ENCODE peak calls at places on chromosomes 5 and 9, in eight cellular contexts. One of them, this sample, is unnamed.

GRCh38 chr5:125083932-125084331 is 337.5 kb upstream of the ZNF608 start:
- DNase-seq in GM06990: no peak
- DNase-seq in gastrocnemius medialis: no peak
- DNase-seq in stimulated activated CD4-positive, alpha-beta T cell treated with anti-CD3 and anti-CD28 coated beads, Interleukin-2, amount 100 ng/mL, for 48 hours: no peak
- DNase-seq in CD8-positive, alpha-beta memory T cell: no peak
- DNase-seq in GM04503: peak; percentile 79
- DNase-seq in uterus: no peak
- DNase-seq in activated naive CD4-positive, alpha-beta T cell treated with Interleukin-2 at 50 U/mL for 16 hours: no peak
- DNase-seq in this sample: no peak

GRCh38 chr9:28203036-28203435 is 629.8 kb upstream of the C9orf72 start:
- DNase-seq in GM06990: no peak
- DNase-seq in gastrocnemius medialis: no peak
- DNase-seq in stimulated activated CD4-positive, alpha-beta T cell treated with anti-CD3 and anti-CD28 coated beads, Interleukin-2, amount 100 ng/mL, for 48 hours: no peak
- DNase-seq in CD8-positive, alpha-beta memory T cell: no peak
- DNase-seq in GM04503: no peak
- DNase-seq in uterus: no peak
- DNase-seq in activated naive CD4-positive, alpha-beta T cell treated with Interleukin-2 at 50 U/mL for 16 hours: no peak
- DNase-seq in this sample: no peak

GRCh38 chr5:57650360-57651069 is 167.9 kb upstream of the ACTBL2 start:
- DNase-seq in GM06990: peak; percentile 11
- DNase-seq in gastrocnemius medialis: no peak
- DNase-seq in stimulated activated CD4-positive, alpha-beta T cell treated with anti-CD3 and anti-CD28 coated beads, Interleukin-2, amount 100 ng/mL, for 48 hours: peak; percentile 6
- DNase-seq in CD8-positive, alpha-beta memory T cell: no peak
- DNase-seq in GM04503: peak; percentile 14
- DNase-seq in uterus: no peak
- DNase-seq in activated naive CD4-positive, alpha-beta T cell treated with Interleukin-2 at 50 U/mL for 16 hours: no peak
- DNase-seq in this sample: no peak

GRCh38 chr9:134386951-134387831 is 60.9 kb downstream of the RXRA start:
- DNase-seq in GM06990: no peak
- DNase-seq in gastrocnemius medialis: no peak
- DNase-seq in stimulated activated CD4-positive, alpha-beta T cell treated with anti-CD3 and anti-CD28 coated beads, Interleukin-2, amount 100 ng/mL, for 48 hours: no peak
- DNase-seq in CD8-positive, alpha-beta memory T cell: no peak
- DNase-seq in GM04503: no peak
- DNase-seq in uterus: no peak
- DNase-seq in activated naive CD4-positive, alpha-beta T cell treated with Interleukin-2 at 50 U/mL for 16 hours: no peak
- DNase-seq in this sample: no peak

GRCh38 chr5:122153230-122153629 is 23.9 kb downstream of the ZNF474 start:
- DNase-seq in GM06990: no peak
- DNase-seq in gastrocnemius medialis: no peak
- DNase-seq in stimulated activated CD4-positive, alpha-beta T cell treated with anti-CD3 and anti-CD28 coated beads, Interleukin-2, amount 100 ng/mL, for 48 hours: no peak
- DNase-seq in CD8-positive, alpha-beta memory T cell: no peak
- DNase-seq in GM04503: peak; percentile 93
- DNase-seq in uterus: no peak
- DNase-seq in activated naive CD4-positive, alpha-beta T cell treated with Interleukin-2 at 50 U/mL for 16 hours: no peak
- DNase-seq in this sample: no peak

GRCh38 chr9:122941560-122942234 is 877 bp downstream of the RABGAP1 start:
- DNase-seq in GM06990: no peak
- DNase-seq in gastrocnemius medialis: no peak
- DNase-seq in stimulated activated CD4-positive, alpha-beta T cell treated with anti-CD3 and anti-CD28 coated beads, Interleukin-2, amount 100 ng/mL, for 48 hours: no peak
- DNase-seq in CD8-positive, alpha-beta memory T cell: no peak
- DNase-seq in GM04503: no peak
- DNase-seq in uterus: no peak
- DNase-seq in activated naive CD4-positive, alpha-beta T cell treated with Interleukin-2 at 50 U/mL for 16 hours: no peak
- DNase-seq in this sample: no peak

GRCh38 chr5:56532411-56532935 is 282.9 kb upstream of the MAP3K1 start:
- DNase-seq in GM06990: no peak
- DNase-seq in gastrocnemius medialis: no peak
- DNase-seq in stimulated activated CD4-positive, alpha-beta T cell treated with anti-CD3 and anti-CD28 coated beads, Interleukin-2, amount 100 ng/mL, for 48 hours: no peak
- DNase-seq in CD8-positive, alpha-beta memory T cell: no peak
- DNase-seq in GM04503: no peak
- DNase-seq in uterus: no peak
- DNase-seq in activated naive CD4-positive, alpha-beta T cell treated with Interleukin-2 at 50 U/mL for 16 hours: no peak
- DNase-seq in this sample: no peak

GRCh38 chr5:52943285-52943684 is 45.9 kb upstream of the ITGA2 start:
- DNase-seq in GM06990: no peak
- DNase-seq in gastrocnemius medialis: no peak
- DNase-seq in stimulated activated CD4-positive, alpha-beta T cell treated with anti-CD3 and anti-CD28 coated beads, Interleukin-2, amount 100 ng/mL, for 48 hours: no peak
- DNase-seq in CD8-positive, alpha-beta memory T cell: no peak
- DNase-seq in GM04503: no peak
- DNase-seq in uterus: no peak
- DNase-seq in activated naive CD4-positive, alpha-beta T cell treated with Interleukin-2 at 50 U/mL for 16 hours: no peak
- DNase-seq in this sample: no peak

GRCh38 chr9:33416996-33417395 is 14.6 kb upstream of the AQP7 start:
- DNase-seq in GM06990: no peak
- DNase-seq in gastrocnemius medialis: no peak
- DNase-seq in stimulated activated CD4-positive, alpha-beta T cell treated with anti-CD3 and anti-CD28 coated beads, Interleukin-2, amount 100 ng/mL, for 48 hours: no peak
- DNase-seq in CD8-positive, alpha-beta memory T cell: peak; percentile 9
- DNase-seq in GM04503: no peak
- DNase-seq in uterus: no peak
- DNase-seq in activated naive CD4-positive, alpha-beta T cell treated with Interleukin-2 at 50 U/mL for 16 hours: peak; percentile 37
- DNase-seq in this sample: no peak

GRCh38 chr9:34771023-34771422 is 61.1 kb upstream of the CCL21 start:
- DNase-seq in GM06990: no peak
- DNase-seq in gastrocnemius medialis: no peak
- DNase-seq in stimulated activated CD4-positive, alpha-beta T cell treated with anti-CD3 and anti-CD28 coated beads, Interleukin-2, amount 100 ng/mL, for 48 hours: no peak
- DNase-seq in CD8-positive, alpha-beta memory T cell: no peak
- DNase-seq in GM04503: no peak
- DNase-seq in uterus: no peak
- DNase-seq in activated naive CD4-positive, alpha-beta T cell treated with Interleukin-2 at 50 U/mL for 16 hours: no peak
- DNase-seq in this sample: no peak

This sample was measured in heart right ventricle.